ENCODE peak calls at places on chromosomes 12 and 14, in seven cellular contexts. Y, L, M, Z, A, B and J are unnamed samples.

GRCh38 chr12:112183141-112183581 is 57.8 kb downstream of the TRAFD1 start:
- DNase-seq in A (no peak), M (no peak), L (no peak), B (no peak), Y (no peak), Z (no peak), J (no peak)

GRCh38 chr12:107318804-107319535 is 225.6 kb upstream of the CRY1 start:
- DNase-seq in Z (no peak), Y (no peak), M (no peak), L (peak; percentile 23), A (peak; percentile 64), B (peak; percentile 32), J (no peak)

GRCh38 chr12:67772276-67773169 is 124.0 kb downstream of the DYRK2 start:
- DNase-seq in L (no peak), M (peak; percentile 10), A (peak; percentile 97), Z (no peak), Y (no peak), B (no peak), J (no peak)

GRCh38 chr14:78448483-78449094 is 278.4 kb downstream of the NRXN3 start:
- DNase-seq in B (no peak), Y (no peak), A (peak; percentile 52), M (peak; percentile 61), L (peak; percentile 61), Z (no peak), J (peak; percentile 8)

GRCh38 chr12:108047130-108047550 is 81.9 kb upstream of the WSCD2 start:
- DNase-seq in Z (no peak), A (no peak), B (no peak), Y (no peak), M (no peak), L (no peak), J (no peak)

GRCh38 chr12:124695861-124696260 is 128.4 kb upstream of the NCOR2 start:
- DNase-seq in B (no peak), A (peak; percentile 70), Z (no peak), M (no peak), Y (no peak), L (no peak), J (no peak)

GRCh38 chr14:74349757-74350156 is 1.5 kb downstream of the VRTN start:
- DNase-seq in Z (no peak), L (no peak), B (no peak), M (no peak), A (no peak), Y (no peak), J (no peak)

GRCh38 chr14:75514673-75515630 is 7.3 kb upstream of the BATF start:
- DNase-seq in Y (peak; percentile 26), L (peak; percentile 41), B (peak; percentile 46), Z (peak; percentile 1), M (no peak), A (no peak), J (peak; percentile 88)